ENCODE peak calls at places on chromosomes 3 and 15, in four cellular contexts. One of them, this sample, is unnamed. For H3K36me3, the result is how much of the 10 kb centered on the place peaks cover.

GRCh38 chr3:144879701-144880100 is 908.1 kb downstream of the DIPK2A start:
- DNase-seq in endothelial cell of umbilical vein: no peak
- DNase-seq in NT2/D1: no peak
- DNase-seq in fibroblast of lung: no peak
- DNase-seq in this sample: no peak

GRCh38 chr3:108091498-108092259 is 848 bp upstream of the CD47 start:
- DNase-seq in NT2/D1: no peak
- DNase-seq in fibroblast of lung: peak
- DNase-seq in endothelial cell of umbilical vein: no peak
- DNase-seq in this sample: no peak

GRCh38 chr15:61994216-61994615 is 66.0 kb downstream of the VPS13C start:
- DNase-seq in fibroblast of lung: peak
- DNase-seq in endothelial cell of umbilical vein: no peak
- DNase-seq in NT2/D1: no peak
- DNase-seq in this sample: peak

GRCh38 chr15:82571722-82572222 is 31.5 kb upstream of the RPS17 start:
- DNase-seq in NT2/D1: peak
- DNase-seq in fibroblast of lung: peak
- DNase-seq in endothelial cell of umbilical vein: no peak
- DNase-seq in this sample: peak

GRCh38 chr15:90004671-90005070 is 3.5 kb downstream of the ZNF710 start:
- DNase-seq in fibroblast of lung: peak
- DNase-seq in NT2/D1: no peak
- DNase-seq in endothelial cell of umbilical vein: peak
- DNase-seq in this sample: peak

GRCh38 chr3:175105066-175105465 is 245.9 kb downstream of the NAALADL2 start:
- DNase-seq in NT2/D1: no peak
- DNase-seq in endothelial cell of umbilical vein: peak
- DNase-seq in fibroblast of lung: peak
- DNase-seq in this sample: peak

GRCh38 chr15:72345280-72345679 is 25.3 kb upstream of the CELF6 start:
- DNase-seq in endothelial cell of umbilical vein: no peak
- DNase-seq in NT2/D1: no peak
- DNase-seq in fibroblast of lung: no peak
- DNase-seq in this sample: no peak

GRCh38 chr15:67845974-67846373 is 6.1 kb upstream of the RNU6-1 start:
- DNase-seq in fibroblast of lung: no peak
- DNase-seq in NT2/D1: no peak
- DNase-seq in endothelial cell of umbilical vein: no peak
- DNase-seq in this sample: no peak

GRCh38 chr3:194852836-194853508 is 167.3 kb downstream of the FAM43A start:
- DNase-seq in NT2/D1: no peak
- DNase-seq in endothelial cell of umbilical vein: no peak
- DNase-seq in fibroblast of lung: no peak
- DNase-seq in this sample: no peak

GRCh38 chr3:14283821-14284438 is 105.3 kb downstream of the LSM3 start:
- DNase-seq in endothelial cell of umbilical vein: no peak
- DNase-seq in fibroblast of lung: no peak
- DNase-seq in NT2/D1: no peak
- DNase-seq in this sample: no peak

GRCh38 chr3:12508316-12508715 is 24.0 kb downstream of the TSEN2 start:
- DNase-seq in fibroblast of lung: peak
- DNase-seq in endothelial cell of umbilical vein: peak
- DNase-seq in NT2/D1: no peak
- DNase-seq in this sample: peak

GRCh38 chr15:78921940-78922339 is 22.9 kb downstream of the CTSH start:
- DNase-seq in NT2/D1: no peak
- DNase-seq in endothelial cell of umbilical vein: no peak
- DNase-seq in fibroblast of lung: no peak
- DNase-seq in this sample: no peak

GRCh38 chr3:62131620-62132019 is 241.7 kb downstream of the FEZF2 start:
- DNase-seq in endothelial cell of umbilical vein: peak
- DNase-seq in fibroblast of lung: no peak
- DNase-seq in NT2/D1: no peak
- DNase-seq in this sample: peak

GRCh38 chr3:56251343-56251945 is 216.8 kb downstream of the ERC2 start:
- DNase-seq in endothelial cell of umbilical vein: peak
- DNase-seq in NT2/D1: peak
- DNase-seq in fibroblast of lung: peak
- DNase-seq in this sample: peak

GRCh38 chr3:136305879-136306278 is 55.7 kb downstream of the PCCB start:
- DNase-seq in endothelial cell of umbilical vein: peak
- DNase-seq in NT2/D1: peak
- DNase-seq in fibroblast of lung: peak
- DNase-seq in this sample: peak

GRCh38 chr3:55454611-55455010 is 32.5 kb downstream of the WNT5A start:
- DNase-seq in endothelial cell of umbilical vein: no peak
- DNase-seq in fibroblast of lung: peak
- DNase-seq in NT2/D1: no peak
- DNase-seq in this sample: peak

GRCh38 chr3:40079203-40079844 is 230.2 kb upstream of the EIF1B start:
- DNase-seq in NT2/D1: no peak
- DNase-seq in fibroblast of lung: peak
- DNase-seq in endothelial cell of umbilical vein: no peak
- DNase-seq in this sample: peak

GRCh38 chr3:138941259-138941885 is 5.6 kb downstream of the FOXL2 start:
- DNase-seq in fibroblast of lung: peak
- DNase-seq in endothelial cell of umbilical vein: no peak
- DNase-seq in NT2/D1: no peak
- DNase-seq in this sample: peak

GRCh38 chr15:64699767-64700388 is 75.5 kb downstream of the RBPMS2 start:
- DNase-seq in fibroblast of lung: peak
- DNase-seq in NT2/D1: peak
- DNase-seq in endothelial cell of umbilical vein: peak
- DNase-seq in this sample: peak

GRCh38 chr3:183764854-183765731 is 60.3 kb downstream of the MAP6D1 start:
- DNase-seq in endothelial cell of umbilical vein: peak
- DNase-seq in NT2/D1: no peak
- DNase-seq in fibroblast of lung: peak
- DNase-seq in this sample: peak

GRCh38 chr3:149367021-149367840 is 10.2 kb downstream of the TM4SF1 start:
- DNase-seq in endothelial cell of umbilical vein: peak
- DNase-seq in NT2/D1: no peak
- DNase-seq in fibroblast of lung: peak
- DNase-seq in this sample: peak

GRCh38 chr3:197367081-197367780 is 68.8 kb upstream of the DLG1 start:
- DNase-seq in endothelial cell of umbilical vein: no peak
- DNase-seq in fibroblast of lung: peak
- DNase-seq in NT2/D1: no peak
- DNase-seq in this sample: peak

GRCh38 chr15:95468820-95469219 is 861.7 kb upstream of the NR2F2 start:
- DNase-seq in NT2/D1: no peak
- DNase-seq in endothelial cell of umbilical vein: no peak
- DNase-seq in fibroblast of lung: no peak
- DNase-seq in this sample: no peak

GRCh38 chr3:156433138-156433537 is 121.8 kb downstream of the SSR3 start:
- DNase-seq in endothelial cell of umbilical vein: peak
- DNase-seq in fibroblast of lung: peak
- DNase-seq in NT2/D1: no peak
- DNase-seq in this sample: peak

GRCh38 chr3:123546133-123546755 is 38.6 kb downstream of the HACD2 start:
- DNase-seq in fibroblast of lung: peak
- DNase-seq in endothelial cell of umbilical vein: no peak
- DNase-seq in NT2/D1: no peak
- DNase-seq in this sample: peak

GRCh38 chr15:88871313-88871712 is 24.0 kb downstream of the HAPLN3 start:
- DNase-seq in fibroblast of lung: no peak
- DNase-seq in endothelial cell of umbilical vein: no peak
- DNase-seq in NT2/D1: no peak
- DNase-seq in this sample: no peak

GRCh38 chr3:69212411-69213160 is 90.2 kb upstream of the LMOD3 start:
- DNase-seq in fibroblast of lung: peak
- DNase-seq in endothelial cell of umbilical vein: peak
- DNase-seq in NT2/D1: no peak
- DNase-seq in this sample: peak

GRCh38 chr15:57373251-57373881 is 2.9 kb upstream of the CGNL1 start:
- DNase-seq in endothelial cell of umbilical vein: no peak
- DNase-seq in NT2/D1: no peak
- DNase-seq in fibroblast of lung: no peak
- DNase-seq in this sample: no peak

GRCh38 chr3:151135548-151136337 is 50.3 kb downstream of the MED12L start:
- DNase-seq in NT2/D1: no peak
- DNase-seq in endothelial cell of umbilical vein: no peak
- DNase-seq in fibroblast of lung: peak
- DNase-seq in this sample: no peak

GRCh38 chr15:42131826-42132806 is 24.3 kb downstream of the PLA2G4F start:
- DNase-seq in endothelial cell of umbilical vein: no peak
- DNase-seq in NT2/D1: no peak
- DNase-seq in fibroblast of lung: no peak
- DNase-seq in this sample: no peak

GRCh38 chr15:42128476-42128875 is 28.0 kb downstream of the PLA2G4F start:
- DNase-seq in endothelial cell of umbilical vein: no peak
- DNase-seq in NT2/D1: no peak
- DNase-seq in fibroblast of lung: no peak
- DNase-seq in this sample: no peak

GRCh38 chr15:42129364-42129763 is 27.1 kb downstream of the PLA2G4F start:
- DNase-seq in endothelial cell of umbilical vein: no peak
- DNase-seq in NT2/D1: no peak
- DNase-seq in fibroblast of lung: no peak
- DNase-seq in this sample: no peak

GRCh38 chr15:42131006-42131405 is 25.4 kb downstream of the PLA2G4F start:
- DNase-seq in NT2/D1: no peak
- DNase-seq in fibroblast of lung: no peak
- DNase-seq in endothelial cell of umbilical vein: no peak
- DNase-seq in this sample: no peak

GRCh38 chr15:42130246-42130986 is 26.0 kb downstream of the PLA2G4F start:
- DNase-seq in fibroblast of lung: no peak
- DNase-seq in NT2/D1: no peak
- DNase-seq in endothelial cell of umbilical vein: no peak
- DNase-seq in this sample: no peak
- H3K36me3 ChIP-seq in fibroblast of lung: under half
- H3K36me3 ChIP-seq in NT2/D1: under half
- H3K36me3 ChIP-seq in endothelial cell of umbilical vein: under half
- H3K36me3 ChIP-seq in this sample: under half

GRCh38 chr3:96813820-96814580 is 394 bp upstream of the EPHA6 start:
- DNase-seq in endothelial cell of umbilical vein: peak
- DNase-seq in NT2/D1: peak
- DNase-seq in fibroblast of lung: peak
- DNase-seq in this sample: peak
- H3K9ac ChIP-seq in endothelial cell of umbilical vein: no peak
- H3K9ac ChIP-seq in NT2/D1: peak
- H3K9ac ChIP-seq in fibroblast of lung: no peak
- H3K9ac ChIP-seq in this sample: no peak

GRCh38 chr3:23961913-23962312 is 16.8 kb downstream of the NR1D2 start:
- DNase-seq in NT2/D1: no peak
- DNase-seq in fibroblast of lung: no peak
- DNase-seq in endothelial cell of umbilical vein: no peak
- DNase-seq in this sample: no peak

GRCh38 chr3:23964537-23964936 is 19.5 kb downstream of the NR1D2 start:
- DNase-seq in fibroblast of lung: no peak
- DNase-seq in NT2/D1: no peak
- DNase-seq in endothelial cell of umbilical vein: no peak
- DNase-seq in this sample: no peak

GRCh38 chr3:23959147-23959900 is 14.2 kb downstream of the NR1D2 start:
- DNase-seq in endothelial cell of umbilical vein: peak
- DNase-seq in fibroblast of lung: peak
- DNase-seq in NT2/D1: no peak
- DNase-seq in this sample: peak

GRCh38 chr3:23961064-23961463 is 16.0 kb downstream of the NR1D2 start:
- DNase-seq in endothelial cell of umbilical vein: no peak
- DNase-seq in NT2/D1: no peak
- DNase-seq in fibroblast of lung: no peak
- DNase-seq in this sample: peak

GRCh38 chr3:23960649-23961048 is 15.6 kb downstream of the NR1D2 start:
- DNase-seq in endothelial cell of umbilical vein: no peak
- DNase-seq in fibroblast of lung: no peak
- DNase-seq in NT2/D1: no peak
- DNase-seq in this sample: no peak
- H3K36me3 ChIP-seq in endothelial cell of umbilical vein: under half
- H3K36me3 ChIP-seq in fibroblast of lung: under half
- H3K36me3 ChIP-seq in NT2/D1: under half
- H3K36me3 ChIP-seq in this sample: under half

DNA sequence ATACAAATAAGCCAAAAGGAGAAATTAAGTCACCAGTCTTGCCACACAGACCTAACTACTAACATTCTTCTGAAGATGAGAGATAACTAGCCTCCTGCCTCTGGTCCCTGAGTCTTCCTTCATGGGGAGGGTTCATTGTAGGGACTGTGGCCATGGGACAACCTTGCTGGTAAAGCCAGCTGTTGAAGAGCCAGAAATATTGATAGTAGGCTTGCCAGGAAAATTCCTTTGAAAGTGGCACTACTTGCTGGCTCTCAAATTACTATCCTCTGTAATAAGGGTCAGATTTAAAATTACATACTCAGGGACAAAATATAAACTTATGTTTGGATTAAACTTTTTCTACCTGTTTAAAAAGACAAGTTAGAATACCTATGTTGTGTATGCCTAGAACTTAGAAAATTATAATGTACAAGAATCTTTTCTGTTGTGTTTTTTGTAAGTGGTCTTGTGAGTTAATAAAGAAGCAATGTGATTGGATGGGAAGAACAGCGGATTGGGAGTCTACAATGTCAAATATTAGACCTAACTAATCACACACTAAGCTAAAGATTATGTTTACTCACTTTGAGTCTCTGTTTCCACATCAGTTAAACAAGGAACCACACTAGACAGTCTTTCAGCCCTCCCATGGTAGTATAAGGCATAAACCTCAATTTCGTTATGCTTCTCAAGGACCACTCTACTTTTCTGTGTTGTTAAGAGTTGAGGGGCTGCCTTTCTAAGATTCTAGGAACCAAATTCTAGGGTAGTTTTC is 60.0 kb upstream of the TRIM71 start:
- DNase-seq in NT2/D1: no peak
- DNase-seq in fibroblast of lung: no peak
- DNase-seq in endothelial cell of umbilical vein: no peak
- DNase-seq in this sample: no peak
- H3K9ac ChIP-seq in NT2/D1: no peak
- H3K9ac ChIP-seq in fibroblast of lung: no peak
- H3K9ac ChIP-seq in endothelial cell of umbilical vein: no peak
- H3K9ac ChIP-seq in this sample: no peak

GRCh38 chr3:9476935-9477334 is 76.7 kb downstream of the LHFPL4 start:
- DNase-seq in fibroblast of lung: no peak
- DNase-seq in endothelial cell of umbilical vein: no peak
- DNase-seq in NT2/D1: no peak
- DNase-seq in this sample: no peak

GRCh38 chr3:9474482-9474881 is 77.1 kb downstream of the SETD5 start:
- DNase-seq in NT2/D1: no peak
- DNase-seq in fibroblast of lung: no peak
- DNase-seq in endothelial cell of umbilical vein: no peak
- DNase-seq in this sample: no peak

GRCh38 chr3:9485248-9485647 is 68.4 kb downstream of the LHFPL4 start:
- DNase-seq in endothelial cell of umbilical vein: no peak
- DNase-seq in fibroblast of lung: no peak
- DNase-seq in NT2/D1: no peak
- DNase-seq in this sample: no peak

DNA sequence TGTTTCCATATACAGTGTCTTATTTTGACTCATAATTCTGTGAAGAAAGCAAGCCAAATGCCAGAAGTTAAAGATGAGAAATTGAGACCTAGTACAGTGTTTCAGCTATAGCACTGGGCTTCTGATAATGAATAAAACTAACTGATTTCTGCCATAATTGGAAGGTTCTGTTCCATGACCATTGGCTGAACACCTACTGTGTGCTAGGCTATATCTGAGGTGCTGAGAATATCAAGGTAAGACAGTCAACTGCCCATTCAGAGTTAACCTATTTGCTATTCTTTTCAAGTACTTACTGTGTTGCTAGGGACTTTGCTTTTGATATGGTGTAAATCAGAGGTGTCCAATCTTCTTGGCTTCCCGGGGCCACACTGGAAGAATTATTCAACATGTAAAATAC is 73.4 kb downstream of the LHFPL4 start:
- DNase-seq in fibroblast of lung: no peak
- DNase-seq in endothelial cell of umbilical vein: no peak
- DNase-seq in NT2/D1: no peak
- DNase-seq in this sample: no peak
- H3K36me3 ChIP-seq in fibroblast of lung: under half
- H3K36me3 ChIP-seq in endothelial cell of umbilical vein: under half
- H3K36me3 ChIP-seq in NT2/D1: half or more
- H3K36me3 ChIP-seq in this sample: half or more

This sample was measured in GM23248.